ENCODE peak calls at places on chromosomes 2 and 18, in five cellular contexts. H is cardiac fibroblast, G is stomach, M is fibroblast of the aortic adventitia, L is tibial artery. P is an unnamed sample.

GRCh38 chr18:71398530-71398929 is 1109.7 kb downstream of the SOCS6 start:
- DNase-seq in M (peak; percentile 37), L (no peak), G (no peak), H (peak; percentile 3), P (no peak)

GRCh38 chr2:232502901-232503791 is 15.5 kb upstream of the ECEL1 start:
- DNase-seq in L (no peak), M (peak; percentile 24), H (peak; percentile 47), G (peak; percentile 45), P (peak; percentile 29)

GRCh38 chr2:216362730-216363129 is 9.6 kb downstream of the MARCHF4 start:
- DNase-seq in G (no peak), L (no peak), M (peak; percentile 69), H (peak; percentile 93), P (peak; percentile 91)

GRCh38 chr18:72942766-72943165 is 75.0 kb upstream of the NETO1 start:
- DNase-seq in M (no peak), H (no peak), G (no peak), L (no peak), P (no peak)

GRCh38 chr2:219368690-219369108 is 19.0 kb downstream of the DNPEP start:
- DNase-seq in M (peak; percentile 98), L (no peak), H (peak; percentile 91), G (no peak), P (peak; percentile 90)

GRCh38 chr2:20091305-20091991 is 40.0 kb upstream of the LAPTM4A start:
- DNase-seq in L (peak; percentile 86), H (peak; percentile 93), G (no peak), M (peak; percentile 98), P (peak; percentile 86)

GRCh38 chr2:205754924-205755321 is 72.6 kb downstream of the NRP2 start:
- DNase-seq in M (peak; percentile 52), L (no peak), H (peak; percentile 62), G (no peak), P (peak; percentile 40)

GRCh38 chr2:31196622-31197021 is 20.7 kb downstream of the CAPN14 start:
- DNase-seq in G (no peak), H (no peak), M (no peak), L (no peak), P (no peak)

GRCh38 chr2:192091480-192091879 is 103.3 kb downstream of the TMEFF2 start:
- DNase-seq in H (no peak), M (no peak), G (no peak), L (no peak), P (no peak)

GRCh38 chr2:10414591-10414990 is 33.5 kb downstream of the ODC1 start:
- DNase-seq in G (no peak), L (no peak), M (no peak), H (no peak), P (no peak)

GRCh38 chr2:128494640-128495321 is 176.1 kb upstream of the HS6ST1 start:
- DNase-seq in H (peak; percentile 92), M (peak; percentile 90), L (no peak), G (peak; percentile 32), P (no peak)

GRCh38 chr2:216653931-216654365 is 20.7 kb downstream of the IGFBP2 start:
- DNase-seq in G (no peak), H (peak; percentile 73), M (peak; percentile 36), L (no peak), P (peak; percentile 74)

GRCh38 chr18:22609642-22610041 is 191.9 kb upstream of the CTAGE1 start:
- DNase-seq in G (peak; percentile 66), L (peak; percentile 49), M (peak; percentile 52), H (peak; percentile 53), P (no peak)

GRCh38 chr2:11807156-11808015 is 61.0 kb downstream of the LPIN1 start:
- DNase-seq in G (no peak), L (no peak), H (no peak), M (no peak), P (no peak)

GRCh38 chr2:128636802-128637147 is 318.1 kb upstream of the HS6ST1 start:
- DNase-seq in L (no peak), G (peak; percentile 8), H (no peak), M (no peak), P (no peak)

GRCh38 chr18:33960393-33960792 is 264.3 kb downstream of the NOL4 start:
- DNase-seq in G (no peak), L (no peak), M (no peak), H (no peak), P (no peak)

GRCh38 chr18:31828613-31829012 is 67.9 kb upstream of the SLC25A52 start:
- DNase-seq in H (no peak), G (no peak), M (no peak), L (no peak), P (no peak)

GRCh38 chr2:19358242-19359020 is at the start of gene OSR1:
- DNase-seq in M (peak; percentile 91), L (peak; percentile 79), H (peak; percentile 90), G (peak; percentile 55), P (peak; percentile 54)

GRCh38 chr2:174827371-174828369 is 63.4 kb upstream of the CHRNA1 start:
- DNase-seq in M (peak; percentile 32), G (no peak), L (no peak), H (peak; percentile 40), P (no peak)

GRCh38 chr2:170377469-170378207 is 199.7 kb downstream of the MYO3B start:
- DNase-seq in H (no peak), L (peak; percentile 22), M (peak; percentile 5), G (peak; percentile 28), P (no peak)

GRCh38 chr2:55419236-55419513 is 481 bp downstream of the CCDC88A start:
- DNase-seq in H (peak; percentile 42), G (no peak), L (no peak), M (peak; percentile 37), P (peak; percentile 39)

GRCh38 chr2:8719528-8719927 is 37.7 kb downstream of the ID2 start:
- DNase-seq in G (no peak), H (peak; percentile 5), L (no peak), M (peak; percentile 3), P (no peak)

GRCh38 chr2:239607795-239608171 is 207.0 kb upstream of the HDAC4 start:
- DNase-seq in H (no peak), G (no peak), M (no peak), L (no peak), P (no peak)

GRCh38 chr2:170122883-170123547 is 54.9 kb upstream of the MYO3B start:
- DNase-seq in L (no peak), G (no peak), M (peak; percentile 26), H (no peak), P (peak; percentile 19)

GRCh38 chr2:211877061-211877460 is 661.5 kb downstream of the ERBB4 start:
- DNase-seq in L (no peak), G (no peak), M (no peak), H (no peak), P (no peak)

GRCh38 chr18:6731197-6731596 is 1.7 kb downstream of the ARHGAP28 start:
- DNase-seq in H (peak; percentile 69), G (no peak), L (no peak), M (peak; percentile 54), P (peak; percentile 75)

GRCh38 chr18:6728809-6729246 is 688 bp upstream of the ARHGAP28 start:
- DNase-seq in H (no peak), G (no peak), L (no peak), M (no peak), P (peak; percentile 37)

GRCh38 chr18:6734746-6735430 is 5.4 kb downstream of the ARHGAP28 start:
- DNase-seq in G (no peak), H (no peak), M (no peak), L (no peak), P (peak; percentile 63)

GRCh38 chr18:6729247-6730091 is at the start of gene ARHGAP28:
- DNase-seq in M (peak; percentile 81), G (peak; percentile 70), H (peak; percentile 98), L (peak; percentile 58), P (peak; percentile 90)

GRCh38 chr18:6732952-6733351 is 3.4 kb downstream of the ARHGAP28 start:
- DNase-seq in G (no peak), H (no peak), M (no peak), L (no peak), P (no peak)
- TF ChIP-seq CTCF in G (no peak), H (no peak), M (peak; percentile 8), L (no peak), P (peak; percentile 11)

GRCh38 chr2:210172219-210172575 is 988 bp upstream of the KANSL1L start:
- DNase-seq in L (no peak), H (no peak), M (peak; percentile 29), G (no peak), P (no peak)

GRCh38 chr2:210169871-210170441 is 1.3 kb downstream of the KANSL1L start:
- DNase-seq in L (no peak), M (peak; percentile 84), H (peak; percentile 76), G (no peak), P (peak; percentile 90)

GRCh38 chr2:210171309-210172218 is at the start of gene KANSL1L:
- DNase-seq in H (peak; percentile 98), M (peak; percentile 94), L (peak; percentile 99), G (peak; percentile 100), P (peak; percentile 96)

GRCh38 chr2:210174086-210174485 is 2.9 kb upstream of the KANSL1L start:
- DNase-seq in G (no peak), L (no peak), H (no peak), M (no peak), P (no peak)

GRCh38 chr2:210170442-210171303 is 536 bp downstream of the KANSL1L start:
- DNase-seq in H (peak; percentile 98), M (peak; percentile 96), L (peak; percentile 93), G (peak; percentile 97), P (peak; percentile 97)
- TF ChIP-seq CTCF in H (no peak), M (no peak), L (no peak), G (no peak), P (no peak)

GRCh38 chr2:224749136-224749535 is 33.0 kb upstream of the CCDC195 start:
- DNase-seq in G (no peak), H (peak; percentile 34), L (no peak), M (peak; percentile 23), P (peak; percentile 2)
- TF ChIP-seq CTCF in G (no peak), H (peak; percentile 21), L (no peak), M (peak; percentile 35), P (peak; percentile 28)

GRCh38 chr2:47521666-47522285 is 118.8 kb downstream of the MSH2 start:
- DNase-seq in G (no peak), M (no peak), L (no peak), H (no peak), P (no peak)

GRCh38 chr2:47520302-47520630 is 117.3 kb downstream of the MSH2 start:
- DNase-seq in M (no peak), L (no peak), H (no peak), G (no peak), P (no peak)

GRCh38 chr2:47519147-47519537 is 116.2 kb downstream of the MSH2 start:
- DNase-seq in L (no peak), G (no peak), M (no peak), H (no peak), P (no peak)

GRCh38 chr2:47519604-47520301 is 116.8 kb downstream of the MSH2 start:
- DNase-seq in H (no peak), L (no peak), M (no peak), G (no peak), P (no peak)

DNA sequence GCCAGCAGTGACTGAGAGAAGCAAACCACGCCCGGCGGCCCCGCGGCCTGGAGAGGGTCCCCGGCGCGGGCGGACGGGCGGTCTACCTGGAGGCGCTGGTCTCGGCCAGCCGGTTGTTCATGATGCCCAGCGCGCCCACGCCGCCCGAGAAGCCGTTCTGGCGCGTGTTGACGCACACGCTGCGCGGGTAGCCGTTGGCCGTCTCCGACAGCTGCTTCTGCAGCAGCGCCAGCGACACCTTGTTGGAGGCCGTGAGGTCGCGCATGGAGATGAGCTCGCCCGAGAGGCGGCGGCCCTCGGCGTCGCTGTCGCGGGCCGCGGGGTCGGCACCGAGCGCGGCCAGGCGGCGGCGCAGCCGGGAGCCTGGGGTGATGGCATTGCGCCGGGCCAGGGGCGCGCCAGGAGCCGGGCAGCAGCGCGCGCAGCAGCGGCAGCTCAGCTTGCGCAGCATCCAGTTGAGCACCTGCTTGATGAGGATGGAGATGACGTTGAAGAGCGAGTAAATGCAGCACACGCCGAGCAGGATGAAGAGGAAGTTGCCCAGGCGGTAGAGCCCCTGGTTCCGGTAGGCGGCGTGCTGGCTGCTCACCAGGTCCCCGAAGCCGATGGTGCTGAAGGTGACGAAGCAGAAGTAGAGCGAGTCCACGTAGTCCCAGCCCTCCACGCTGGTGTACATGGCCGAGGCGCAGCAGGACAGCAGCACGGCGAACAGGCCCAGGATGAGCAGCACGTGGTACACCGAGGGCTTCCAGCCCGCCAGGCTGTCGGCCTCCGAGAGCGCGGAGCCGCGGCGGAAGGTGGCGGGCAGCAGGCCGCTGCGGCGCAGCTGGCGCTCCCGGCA is 118.1 kb downstream of the MSH2 start:
- DNase-seq in L (no peak), M (peak; percentile 48), H (peak; percentile 49), G (peak; percentile 46), P (peak; percentile 56)
- TF ChIP-seq CTCF in L (no peak), M (peak; percentile 32), H (peak; percentile 20), G (no peak), P (peak; percentile 10)

P was measured in fibroblast of villous mesenchyme.